ENCODE peak calls at places on chromosome 16, in six cellular contexts. One of them, this sample, is unnamed.

GRCh38 chr16:84483882-84484565 is 20.4 kb downstream of the MEAK7 start:
- DNase-seq in stomach: peak
- DNase-seq in CD4-positive, alpha-beta T cell: no peak
- DNase-seq in DND-41: no peak
- DNase-seq in body of pancreas: no peak
- DNase-seq in tibial artery: no peak
- DNase-seq in this sample: no peak

GRCh38 chr16:57770361-57770760 is 31.9 kb downstream of the KIFC3 start:
- DNase-seq in stomach: no peak
- DNase-seq in CD4-positive, alpha-beta T cell: no peak
- DNase-seq in DND-41: no peak
- DNase-seq in body of pancreas: no peak
- DNase-seq in tibial artery: no peak
- DNase-seq in this sample: no peak

GRCh38 chr16:25874196-25874595 is 182.4 kb downstream of the HS3ST4 start:
- DNase-seq in stomach: no peak
- DNase-seq in CD4-positive, alpha-beta T cell: no peak
- DNase-seq in DND-41: no peak
- DNase-seq in body of pancreas: no peak
- DNase-seq in tibial artery: no peak
- DNase-seq in this sample: no peak

GRCh38 chr16:89123831-89124100 is 30.1 kb downstream of the ACSF3 start:
- DNase-seq in stomach: no peak
- DNase-seq in CD4-positive, alpha-beta T cell: no peak
- DNase-seq in DND-41: no peak
- DNase-seq in body of pancreas: no peak
- DNase-seq in tibial artery: no peak
- DNase-seq in this sample: no peak

GRCh38 chr16:65116818-65117430 is 4.9 kb downstream of the CDH11 start:
- DNase-seq in stomach: no peak
- DNase-seq in CD4-positive, alpha-beta T cell: no peak
- DNase-seq in DND-41: no peak
- DNase-seq in body of pancreas: no peak
- DNase-seq in tibial artery: no peak
- DNase-seq in this sample: no peak

GRCh38 chr16:27199235-27199586 is 4.1 kb upstream of the KDM8 start:
- DNase-seq in stomach: no peak
- DNase-seq in CD4-positive, alpha-beta T cell: no peak
- DNase-seq in DND-41: no peak
- DNase-seq in body of pancreas: no peak
- DNase-seq in tibial artery: no peak
- DNase-seq in this sample: no peak

GRCh38 chr16:53822936-53823529 is 119.1 kb downstream of the FTO start:
- DNase-seq in stomach: no peak
- DNase-seq in CD4-positive, alpha-beta T cell: no peak
- DNase-seq in DND-41: peak
- DNase-seq in body of pancreas: no peak
- DNase-seq in tibial artery: no peak
- DNase-seq in this sample: no peak

GRCh38 chr16:24771779-24772157 is 42.3 kb downstream of the TNRC6A start:
- DNase-seq in stomach: no peak
- DNase-seq in CD4-positive, alpha-beta T cell: no peak
- DNase-seq in DND-41: no peak
- DNase-seq in body of pancreas: no peak
- DNase-seq in tibial artery: no peak
- DNase-seq in this sample: no peak

GRCh38 chr16:23258919-23259237 is 43.2 kb upstream of the SCNN1B start:
- DNase-seq in stomach: peak
- DNase-seq in CD4-positive, alpha-beta T cell: no peak
- DNase-seq in DND-41: no peak
- DNase-seq in body of pancreas: no peak
- DNase-seq in tibial artery: no peak
- DNase-seq in this sample: no peak

GRCh38 chr16:23587726-23588125 is 8.4 kb downstream of the NDUFAB1 start:
- DNase-seq in stomach: no peak
- DNase-seq in CD4-positive, alpha-beta T cell: no peak
- DNase-seq in DND-41: no peak
- DNase-seq in body of pancreas: no peak
- DNase-seq in tibial artery: no peak
- DNase-seq in this sample: no peak

GRCh38 chr16:30748634-30749445 is 615 bp downstream of the PHKG2 start:
- DNase-seq in stomach: no peak
- DNase-seq in CD4-positive, alpha-beta T cell: no peak
- DNase-seq in DND-41: no peak
- DNase-seq in body of pancreas: peak
- DNase-seq in tibial artery: no peak
- DNase-seq in this sample: no peak

GRCh38 chr16:24347556-24347955 is 91.4 kb downstream of the CACNG3 start:
- DNase-seq in stomach: no peak
- DNase-seq in CD4-positive, alpha-beta T cell: no peak
- DNase-seq in DND-41: no peak
- DNase-seq in body of pancreas: peak
- DNase-seq in tibial artery: no peak
- DNase-seq in this sample: no peak

GRCh38 chr16:79169239-79169638 is 431.3 kb downstream of the MAF start:
- DNase-seq in stomach: no peak
- DNase-seq in CD4-positive, alpha-beta T cell: no peak
- DNase-seq in DND-41: peak
- DNase-seq in body of pancreas: no peak
- DNase-seq in tibial artery: no peak
- DNase-seq in this sample: no peak

GRCh38 chr16:72939247-72939646 is 108.7 kb downstream of the ZFHX3 start:
- DNase-seq in stomach: no peak
- DNase-seq in CD4-positive, alpha-beta T cell: no peak
- DNase-seq in DND-41: no peak
- DNase-seq in body of pancreas: no peak
- DNase-seq in tibial artery: peak
- DNase-seq in this sample: no peak

GRCh38 chr16:88333645-88334516 is 48.9 kb upstream of the ZNF469 start:
- DNase-seq in stomach: no peak
- DNase-seq in CD4-positive, alpha-beta T cell: no peak
- DNase-seq in DND-41: no peak
- DNase-seq in body of pancreas: no peak
- DNase-seq in tibial artery: no peak
- DNase-seq in this sample: no peak

GRCh38 chr16:11201498-11202259 is 54.3 kb downstream of the SOCS1 start:
- DNase-seq in stomach: peak
- DNase-seq in CD4-positive, alpha-beta T cell: no peak
- DNase-seq in DND-41: no peak
- DNase-seq in body of pancreas: no peak
- DNase-seq in tibial artery: no peak
- DNase-seq in this sample: no peak

GRCh38 chr16:9306753-9307152 is 215.3 kb downstream of the HAPSTR1 start:
- DNase-seq in stomach: no peak
- DNase-seq in CD4-positive, alpha-beta T cell: no peak
- DNase-seq in DND-41: no peak
- DNase-seq in body of pancreas: no peak
- DNase-seq in tibial artery: no peak
- DNase-seq in this sample: no peak

GRCh38 chr16:55236655-55237054 is 87.3 kb upstream of the IRX6 start:
- DNase-seq in stomach: no peak
- DNase-seq in CD4-positive, alpha-beta T cell: no peak
- DNase-seq in DND-41: no peak
- DNase-seq in body of pancreas: no peak
- DNase-seq in tibial artery: no peak
- DNase-seq in this sample: no peak

GRCh38 chr16:66508261-66508913 is 41.5 kb downstream of the TK2 start:
- DNase-seq in stomach: peak
- DNase-seq in CD4-positive, alpha-beta T cell: peak
- DNase-seq in DND-41: no peak
- DNase-seq in body of pancreas: peak
- DNase-seq in tibial artery: peak
- DNase-seq in this sample: no peak

GRCh38 chr16:80751167-80751566 is 53.2 kb downstream of the CDYL2 start:
- DNase-seq in stomach: no peak
- DNase-seq in CD4-positive, alpha-beta T cell: no peak
- DNase-seq in DND-41: no peak
- DNase-seq in body of pancreas: no peak
- DNase-seq in tibial artery: no peak
- DNase-seq in this sample: no peak

GRCh38 chr16:11024333-11025053 is 80.1 kb downstream of the CLEC16A start:
- DNase-seq in stomach: no peak
- DNase-seq in CD4-positive, alpha-beta T cell: no peak
- DNase-seq in DND-41: no peak
- DNase-seq in body of pancreas: no peak
- DNase-seq in tibial artery: no peak
- DNase-seq in this sample: no peak

GRCh38 chr16:27204232-27204915 is 1.0 kb downstream of the KDM8 start:
- DNase-seq in stomach: no peak
- DNase-seq in CD4-positive, alpha-beta T cell: no peak
- DNase-seq in DND-41: no peak
- DNase-seq in body of pancreas: no peak
- DNase-seq in tibial artery: no peak
- DNase-seq in this sample: no peak

GRCh38 chr16:11497851-11498289 is 88.8 kb downstream of the LITAF start:
- DNase-seq in stomach: no peak
- DNase-seq in CD4-positive, alpha-beta T cell: no peak
- DNase-seq in DND-41: peak
- DNase-seq in body of pancreas: no peak
- DNase-seq in tibial artery: peak
- DNase-seq in this sample: no peak

GRCh38 chr16:49216593-49216992 is 65.0 kb downstream of the CBLN1 start:
- DNase-seq in stomach: no peak
- DNase-seq in CD4-positive, alpha-beta T cell: no peak
- DNase-seq in DND-41: no peak
- DNase-seq in body of pancreas: no peak
- DNase-seq in tibial artery: no peak
- DNase-seq in this sample: no peak

GRCh38 chr16:57038151-57038550 is 48.8 kb downstream of the NLRC5 start:
- DNase-seq in stomach: no peak
- DNase-seq in CD4-positive, alpha-beta T cell: no peak
- DNase-seq in DND-41: no peak
- DNase-seq in body of pancreas: no peak
- DNase-seq in tibial artery: no peak
- DNase-seq in this sample: no peak

GRCh38 chr16:70701596-70701995 is 15.7 kb upstream of the MTSS2 start:
- DNase-seq in stomach: no peak
- DNase-seq in CD4-positive, alpha-beta T cell: no peak
- DNase-seq in DND-41: no peak
- DNase-seq in body of pancreas: no peak
- DNase-seq in tibial artery: no peak
- DNase-seq in this sample: no peak

GRCh38 chr16:14172200-14172805 is 101.2 kb downstream of the MRTFB start:
- DNase-seq in stomach: no peak
- DNase-seq in CD4-positive, alpha-beta T cell: no peak
- DNase-seq in DND-41: no peak
- DNase-seq in body of pancreas: no peak
- DNase-seq in tibial artery: no peak
- DNase-seq in this sample: no peak

GRCh38 chr16:66524601-66525164 is 25.2 kb downstream of the TK2 start:
- DNase-seq in stomach: no peak
- DNase-seq in CD4-positive, alpha-beta T cell: no peak
- DNase-seq in DND-41: peak
- DNase-seq in body of pancreas: peak
- DNase-seq in tibial artery: no peak
- DNase-seq in this sample: no peak

GRCh38 chr16:75027520-75028300 is 28.9 kb downstream of the ZNRF1 start:
- DNase-seq in stomach: no peak
- DNase-seq in CD4-positive, alpha-beta T cell: no peak
- DNase-seq in DND-41: no peak
- DNase-seq in body of pancreas: no peak
- DNase-seq in tibial artery: no peak
- DNase-seq in this sample: no peak

GRCh38 chr16:77288222-77288621 is 89.0 kb downstream of the SYCE1L start:
- DNase-seq in stomach: no peak
- DNase-seq in CD4-positive, alpha-beta T cell: no peak
- DNase-seq in DND-41: no peak
- DNase-seq in body of pancreas: no peak
- DNase-seq in tibial artery: no peak
- DNase-seq in this sample: no peak

GRCh38 chr16:81429045-81429521 is 15.5 kb upstream of the CMIP start:
- DNase-seq in stomach: peak
- DNase-seq in CD4-positive, alpha-beta T cell: no peak
- DNase-seq in DND-41: no peak
- DNase-seq in body of pancreas: peak
- DNase-seq in tibial artery: no peak
- DNase-seq in this sample: no peak

GRCh38 chr16:71882505-71883192 is 1.3 kb downstream of the ZNF821 start:
- DNase-seq in stomach: peak
- DNase-seq in CD4-positive, alpha-beta T cell: peak
- DNase-seq in DND-41: peak
- DNase-seq in body of pancreas: peak
- DNase-seq in tibial artery: no peak
- DNase-seq in this sample: peak
- H3K27ac ChIP-seq in stomach: peak
- H3K27ac ChIP-seq in CD4-positive, alpha-beta T cell: peak
- H3K27ac ChIP-seq in DND-41: no peak
- H3K27ac ChIP-seq in body of pancreas: peak
- H3K27ac ChIP-seq in tibial artery: peak
- H3K27ac ChIP-seq in this sample: peak

GRCh38 chr16:67926181-67926742 is 5.4 kb downstream of the CTRL start:
- DNase-seq in stomach: peak
- DNase-seq in CD4-positive, alpha-beta T cell: no peak
- DNase-seq in DND-41: no peak
- DNase-seq in body of pancreas: peak
- DNase-seq in tibial artery: peak
- DNase-seq in this sample: peak
- H3K27ac ChIP-seq in stomach: peak
- H3K27ac ChIP-seq in CD4-positive, alpha-beta T cell: no peak
- H3K27ac ChIP-seq in DND-41: no peak
- H3K27ac ChIP-seq in body of pancreas: peak
- H3K27ac ChIP-seq in tibial artery: peak
- H3K27ac ChIP-seq in this sample: peak

DNA sequence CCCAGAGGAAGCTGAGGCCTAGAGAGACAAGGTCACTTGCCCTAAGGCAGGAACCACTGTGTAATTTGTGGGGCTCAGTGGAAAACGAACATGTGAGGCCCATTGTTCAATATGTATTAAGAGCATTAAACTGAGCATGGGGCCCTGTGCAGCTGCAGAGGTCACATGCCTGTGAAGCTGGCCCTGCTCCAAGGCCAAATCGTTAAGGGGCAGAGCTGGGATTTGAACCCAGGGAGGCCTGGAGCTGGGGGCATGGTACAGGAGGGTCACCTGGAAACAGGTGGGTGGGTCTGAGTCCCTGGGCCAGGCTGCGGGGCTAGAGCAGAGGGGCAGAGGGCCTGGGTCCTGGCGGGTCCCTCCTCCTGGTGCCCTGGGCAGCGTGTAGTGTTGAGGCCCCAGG is 19.7 kb downstream of the C16orf74 start:
- DNase-seq in stomach: no peak
- DNase-seq in CD4-positive, alpha-beta T cell: no peak
- DNase-seq in DND-41: no peak
- DNase-seq in body of pancreas: no peak
- DNase-seq in tibial artery: no peak
- DNase-seq in this sample: no peak
- H3K27ac ChIP-seq in stomach: no peak
- H3K27ac ChIP-seq in CD4-positive, alpha-beta T cell: no peak
- H3K27ac ChIP-seq in DND-41: no peak
- H3K27ac ChIP-seq in body of pancreas: no peak
- H3K27ac ChIP-seq in tibial artery: no peak
- H3K27ac ChIP-seq in this sample: no peak

GRCh38 chr16:12576878-12577277 is 226.8 kb downstream of the CPPED1 start:
- DNase-seq in stomach: no peak
- DNase-seq in CD4-positive, alpha-beta T cell: no peak
- DNase-seq in DND-41: no peak
- DNase-seq in body of pancreas: no peak
- DNase-seq in tibial artery: no peak
- DNase-seq in this sample: no peak
- H3K27ac ChIP-seq in stomach: no peak
- H3K27ac ChIP-seq in CD4-positive, alpha-beta T cell: no peak
- H3K27ac ChIP-seq in DND-41: no peak
- H3K27ac ChIP-seq in body of pancreas: no peak
- H3K27ac ChIP-seq in tibial artery: no peak
- H3K27ac ChIP-seq in this sample: no peak